ENCODE peak calls at places on chromosomes 12 and 14, in six cellular contexts. Q, Z, X, I, L and R are unnamed samples.

GRCh38 chr14:93426750-93427149 is 4.0 kb upstream of the UNC79 start:
- DNase-seq in I (no peak), Z (no peak), L (no peak), Q (no peak), X (no peak), R (no peak)

GRCh38 chr14:69664190-69664742 is 52.9 kb downstream of the SUSD6 start:
- DNase-seq in X (no peak), L (no peak), I (no peak), Z (no peak), Q (no peak), R (no peak)

GRCh38 chr14:32986791-32987545 is 48.3 kb downstream of the NPAS3 start:
- DNase-seq in Q (peak), Z (no peak), I (peak), X (no peak), L (no peak), R (no peak)

GRCh38 chr12:124509300-124509675 is 58.1 kb downstream of the NCOR2 start:
- DNase-seq in Z (no peak), Q (no peak), X (no peak), L (no peak), I (no peak), R (no peak)

GRCh38 chr12:96177013-96177412 is 17.2 kb upstream of the ELK3 start:
- DNase-seq in X (no peak), Z (no peak), I (no peak), L (peak), Q (no peak), R (no peak)

GRCh38 chr12:11672833-11673232 is 23.4 kb downstream of the ETV6 start:
- DNase-seq in X (no peak), I (no peak), Z (no peak), Q (no peak), L (no peak), R (no peak)

GRCh38 chr12:107310621-107311020 is 217.3 kb upstream of the CRY1 start:
- DNase-seq in Z (peak), I (no peak), L (no peak), Q (no peak), X (no peak), R (peak)

GRCh38 chr12:7642876-7643309 is 22.8 kb downstream of the APOBEC1 start:
- DNase-seq in Z (no peak), I (no peak), Q (peak), X (no peak), L (peak), R (no peak)

GRCh38 chr14:69662636-69663321 is 51.4 kb downstream of the SUSD6 start:
- DNase-seq in Z (no peak), Q (no peak), L (no peak), I (no peak), X (no peak), R (no peak)

GRCh38 chr14:61749264-61749663 is 13.0 kb upstream of the SNAPC1 start:
- DNase-seq in I (no peak), L (no peak), Z (no peak), X (no peak), Q (no peak), R (peak)

GRCh38 chr12:132257206-132257954 is 72.0 kb downstream of the GALNT9 start:
- DNase-seq in I (no peak), L (no peak), Q (no peak), Z (no peak), X (no peak), R (no peak)

GRCh38 chr14:71246539-71246938 is 339.3 kb downstream of the PCNX1 start:
- DNase-seq in X (no peak), L (no peak), I (no peak), Q (no peak), Z (no peak), R (no peak)